ENCODE peak calls at places on chromosomes 6 and 20, in eight cellular contexts. One of them, this sample, is unnamed.

GRCh38 chr6:3569817-3570216 is 113.0 kb upstream of the SLC22A23 start:
- DNase-seq in activated CD8-positive, alpha-beta memory T cell treated with anti-CD3 and anti-CD28 coated beads, Interleukin-2, amount 10 ng/mL, durations not matched to agents 7 days and 5 days: no peak
- DNase-seq in AG08396: no peak
- DNase-seq in NCI-H1092 treated with DMSO at 0.1 percent for 48 hours: no peak
- DNase-seq in prostate gland: no peak
- DNase-seq in NK-92 treated with Interleukin-12 subunit alpha and Interleukin-12 subunit beta, amount 100 ng/mL, for 24 hours: no peak
- DNase-seq in caudate nucleus: no peak
- DNase-seq in bronchial epithelial cell: no peak
- DNase-seq in this sample: no peak

GRCh38 chr6:3440911-3441310 is 15.9 kb downstream of the SLC22A23 start:
- DNase-seq in activated CD8-positive, alpha-beta memory T cell treated with anti-CD3 and anti-CD28 coated beads, Interleukin-2, amount 10 ng/mL, durations not matched to agents 7 days and 5 days: no peak
- DNase-seq in AG08396: no peak
- DNase-seq in NCI-H1092 treated with DMSO at 0.1 percent for 48 hours: no peak
- DNase-seq in prostate gland: no peak
- DNase-seq in NK-92 treated with Interleukin-12 subunit alpha and Interleukin-12 subunit beta, amount 100 ng/mL, for 24 hours: no peak
- DNase-seq in caudate nucleus: no peak
- DNase-seq in bronchial epithelial cell: no peak
- DNase-seq in this sample: no peak

GRCh38 chr6:157841211-157841840 is 18.3 kb downstream of the SNX9 start:
- DNase-seq in activated CD8-positive, alpha-beta memory T cell treated with anti-CD3 and anti-CD28 coated beads, Interleukin-2, amount 10 ng/mL, durations not matched to agents 7 days and 5 days: no peak
- DNase-seq in AG08396: no peak
- DNase-seq in NCI-H1092 treated with DMSO at 0.1 percent for 48 hours: no peak
- DNase-seq in prostate gland: no peak
- DNase-seq in NK-92 treated with Interleukin-12 subunit alpha and Interleukin-12 subunit beta, amount 100 ng/mL, for 24 hours: no peak
- DNase-seq in caudate nucleus: no peak
- DNase-seq in bronchial epithelial cell: peak
- DNase-seq in this sample: no peak

GRCh38 chr6:68473433-68474210 is 161.5 kb upstream of the ADGRB3 start:
- DNase-seq in activated CD8-positive, alpha-beta memory T cell treated with anti-CD3 and anti-CD28 coated beads, Interleukin-2, amount 10 ng/mL, durations not matched to agents 7 days and 5 days: no peak
- DNase-seq in AG08396: no peak
- DNase-seq in NCI-H1092 treated with DMSO at 0.1 percent for 48 hours: no peak
- DNase-seq in prostate gland: no peak
- DNase-seq in NK-92 treated with Interleukin-12 subunit alpha and Interleukin-12 subunit beta, amount 100 ng/mL, for 24 hours: no peak
- DNase-seq in caudate nucleus: no peak
- DNase-seq in bronchial epithelial cell: no peak
- DNase-seq in this sample: no peak

GRCh38 chr20:667351-668034 is 8.1 kb downstream of the SCRT2 start:
- DNase-seq in activated CD8-positive, alpha-beta memory T cell treated with anti-CD3 and anti-CD28 coated beads, Interleukin-2, amount 10 ng/mL, durations not matched to agents 7 days and 5 days: peak
- DNase-seq in AG08396: peak
- DNase-seq in NCI-H1092 treated with DMSO at 0.1 percent for 48 hours: no peak
- DNase-seq in prostate gland: no peak
- DNase-seq in NK-92 treated with Interleukin-12 subunit alpha and Interleukin-12 subunit beta, amount 100 ng/mL, for 24 hours: peak
- DNase-seq in caudate nucleus: no peak
- DNase-seq in bronchial epithelial cell: peak
- DNase-seq in this sample: no peak

GRCh38 chr6:154683756-154684523 is 49.3 kb upstream of the SCAF8 start:
- DNase-seq in activated CD8-positive, alpha-beta memory T cell treated with anti-CD3 and anti-CD28 coated beads, Interleukin-2, amount 10 ng/mL, durations not matched to agents 7 days and 5 days: no peak
- DNase-seq in AG08396: peak
- DNase-seq in NCI-H1092 treated with DMSO at 0.1 percent for 48 hours: no peak
- DNase-seq in prostate gland: no peak
- DNase-seq in NK-92 treated with Interleukin-12 subunit alpha and Interleukin-12 subunit beta, amount 100 ng/mL, for 24 hours: no peak
- DNase-seq in caudate nucleus: no peak
- DNase-seq in bronchial epithelial cell: peak
- DNase-seq in this sample: no peak

GRCh38 chr6:127247114-127248096 is 19.3 kb upstream of the RNF146 start:
- DNase-seq in activated CD8-positive, alpha-beta memory T cell treated with anti-CD3 and anti-CD28 coated beads, Interleukin-2, amount 10 ng/mL, durations not matched to agents 7 days and 5 days: no peak
- DNase-seq in AG08396: no peak
- DNase-seq in NCI-H1092 treated with DMSO at 0.1 percent for 48 hours: no peak
- DNase-seq in prostate gland: no peak
- DNase-seq in NK-92 treated with Interleukin-12 subunit alpha and Interleukin-12 subunit beta, amount 100 ng/mL, for 24 hours: no peak
- DNase-seq in caudate nucleus: no peak
- DNase-seq in bronchial epithelial cell: peak
- DNase-seq in this sample: no peak

GRCh38 chr6:93088675-93089575 is 330.4 kb downstream of the EPHA7 start:
- DNase-seq in activated CD8-positive, alpha-beta memory T cell treated with anti-CD3 and anti-CD28 coated beads, Interleukin-2, amount 10 ng/mL, durations not matched to agents 7 days and 5 days: no peak
- DNase-seq in AG08396: no peak
- DNase-seq in NCI-H1092 treated with DMSO at 0.1 percent for 48 hours: no peak
- DNase-seq in prostate gland: no peak
- DNase-seq in NK-92 treated with Interleukin-12 subunit alpha and Interleukin-12 subunit beta, amount 100 ng/mL, for 24 hours: no peak
- DNase-seq in caudate nucleus: no peak
- DNase-seq in bronchial epithelial cell: no peak
- DNase-seq in this sample: no peak